ENCODE peak calls at places on chromosome 14, in four cellular contexts. One of them, this sample, is unnamed.

GRCh38 chr14:60346706-60347105 is 97.7 kb downstream of the PPM1A start:
- DNase-seq in stimulated activated CD4-positive, alpha-beta T cell treated with anti-CD3 and anti-CD28 coated beads, Interleukin-4, amount 100 ng/mL, for 48 hours: no peak
- DNase-seq in EL: no peak
- DNase-seq in SK-MEL-5: peak
- DNase-seq in this sample: peak

GRCh38 chr14:22549981-22550670 is 38.9 kb downstream of the DAD1 start:
- DNase-seq in stimulated activated CD4-positive, alpha-beta T cell treated with anti-CD3 and anti-CD28 coated beads, Interleukin-4, amount 100 ng/mL, for 48 hours: peak
- DNase-seq in EL: peak
- DNase-seq in SK-MEL-5: no peak
- DNase-seq in this sample: no peak

GRCh38 chr14:99808515-99808914 is 15.3 kb downstream of the EML1 start:
- DNase-seq in stimulated activated CD4-positive, alpha-beta T cell treated with anti-CD3 and anti-CD28 coated beads, Interleukin-4, amount 100 ng/mL, for 48 hours: no peak
- DNase-seq in EL: no peak
- DNase-seq in SK-MEL-5: no peak
- DNase-seq in this sample: no peak

GRCh38 chr14:30138517-30138916 is 210.9 kb upstream of the PRKD1 start:
- DNase-seq in stimulated activated CD4-positive, alpha-beta T cell treated with anti-CD3 and anti-CD28 coated beads, Interleukin-4, amount 100 ng/mL, for 48 hours: no peak
- DNase-seq in EL: no peak
- DNase-seq in SK-MEL-5: peak
- DNase-seq in this sample: no peak

GRCh38 chr14:25944020-25944419 is 653.8 kb downstream of the NOVA1 start:
- DNase-seq in stimulated activated CD4-positive, alpha-beta T cell treated with anti-CD3 and anti-CD28 coated beads, Interleukin-4, amount 100 ng/mL, for 48 hours: no peak
- DNase-seq in EL: no peak
- DNase-seq in SK-MEL-5: peak
- DNase-seq in this sample: no peak

GRCh38 chr14:92465353-92466067 is 48.1 kb upstream of the RIN3 start:
- DNase-seq in stimulated activated CD4-positive, alpha-beta T cell treated with anti-CD3 and anti-CD28 coated beads, Interleukin-4, amount 100 ng/mL, for 48 hours: no peak
- DNase-seq in EL: no peak
- DNase-seq in SK-MEL-5: no peak
- DNase-seq in this sample: no peak

GRCh38 chr14:52547526-52547925 is 4.8 kb downstream of the TXNDC16 start:
- DNase-seq in stimulated activated CD4-positive, alpha-beta T cell treated with anti-CD3 and anti-CD28 coated beads, Interleukin-4, amount 100 ng/mL, for 48 hours: no peak
- DNase-seq in EL: no peak
- DNase-seq in SK-MEL-5: peak
- DNase-seq in this sample: no peak

GRCh38 chr14:58607571-58608317 is 30.0 kb upstream of the DACT1 start:
- DNase-seq in stimulated activated CD4-positive, alpha-beta T cell treated with anti-CD3 and anti-CD28 coated beads, Interleukin-4, amount 100 ng/mL, for 48 hours: no peak
- DNase-seq in EL: peak
- DNase-seq in SK-MEL-5: no peak
- DNase-seq in this sample: no peak

GRCh38 chr14:50647753-50648152 is 20.4 kb downstream of the SAV1 start:
- DNase-seq in stimulated activated CD4-positive, alpha-beta T cell treated with anti-CD3 and anti-CD28 coated beads, Interleukin-4, amount 100 ng/mL, for 48 hours: no peak
- DNase-seq in EL: no peak
- DNase-seq in SK-MEL-5: peak
- DNase-seq in this sample: no peak

GRCh38 chr14:22691171-22691570 is 47.0 kb upstream of the OR6J1 start:
- DNase-seq in stimulated activated CD4-positive, alpha-beta T cell treated with anti-CD3 and anti-CD28 coated beads, Interleukin-4, amount 100 ng/mL, for 48 hours: no peak
- DNase-seq in EL: peak
- DNase-seq in SK-MEL-5: no peak
- DNase-seq in this sample: no peak

GRCh38 chr14:53002576-53002975 is 51.7 kb upstream of the FERMT2 start:
- DNase-seq in stimulated activated CD4-positive, alpha-beta T cell treated with anti-CD3 and anti-CD28 coated beads, Interleukin-4, amount 100 ng/mL, for 48 hours: no peak
- DNase-seq in EL: no peak
- DNase-seq in SK-MEL-5: peak
- DNase-seq in this sample: no peak

GRCh38 chr14:93042968-93043940 is 72.5 kb downstream of the ITPK1 start:
- DNase-seq in stimulated activated CD4-positive, alpha-beta T cell treated with anti-CD3 and anti-CD28 coated beads, Interleukin-4, amount 100 ng/mL, for 48 hours: no peak
- DNase-seq in EL: peak
- DNase-seq in SK-MEL-5: no peak
- DNase-seq in this sample: peak

GRCh38 chr14:99983251-99984012 is 81.8 kb upstream of the EVL start:
- DNase-seq in stimulated activated CD4-positive, alpha-beta T cell treated with anti-CD3 and anti-CD28 coated beads, Interleukin-4, amount 100 ng/mL, for 48 hours: no peak
- DNase-seq in EL: no peak
- DNase-seq in SK-MEL-5: no peak
- DNase-seq in this sample: no peak

GRCh38 chr14:69768873-69769272 is 1.9 kb downstream of the SRSF5 start:
- DNase-seq in stimulated activated CD4-positive, alpha-beta T cell treated with anti-CD3 and anti-CD28 coated beads, Interleukin-4, amount 100 ng/mL, for 48 hours: no peak
- DNase-seq in EL: no peak
- DNase-seq in SK-MEL-5: peak
- DNase-seq in this sample: no peak

GRCh38 chr14:103894034-103894722 is 34.1 kb upstream of the TDRD9 start:
- DNase-seq in stimulated activated CD4-positive, alpha-beta T cell treated with anti-CD3 and anti-CD28 coated beads, Interleukin-4, amount 100 ng/mL, for 48 hours: no peak
- DNase-seq in EL: no peak
- DNase-seq in SK-MEL-5: no peak
- DNase-seq in this sample: no peak

GRCh38 chr14:38662781-38663180 is 406.9 kb upstream of the CLEC14A start:
- DNase-seq in stimulated activated CD4-positive, alpha-beta T cell treated with anti-CD3 and anti-CD28 coated beads, Interleukin-4, amount 100 ng/mL, for 48 hours: no peak
- DNase-seq in EL: no peak
- DNase-seq in SK-MEL-5: no peak
- DNase-seq in this sample: no peak

GRCh38 chr14:105449276-105450122 is 25.1 kb upstream of the CRIP2 start:
- DNase-seq in stimulated activated CD4-positive, alpha-beta T cell treated with anti-CD3 and anti-CD28 coated beads, Interleukin-4, amount 100 ng/mL, for 48 hours: no peak
- DNase-seq in EL: no peak
- DNase-seq in SK-MEL-5: no peak
- DNase-seq in this sample: no peak

GRCh38 chr14:89324501-89325298 is 92.3 kb downstream of the FOXN3 start:
- DNase-seq in stimulated activated CD4-positive, alpha-beta T cell treated with anti-CD3 and anti-CD28 coated beads, Interleukin-4, amount 100 ng/mL, for 48 hours: no peak
- DNase-seq in EL: no peak
- DNase-seq in SK-MEL-5: no peak
- DNase-seq in this sample: no peak

GRCh38 chr14:80850197-80850814 is 91.2 kb downstream of the CEP128 start:
- DNase-seq in stimulated activated CD4-positive, alpha-beta T cell treated with anti-CD3 and anti-CD28 coated beads, Interleukin-4, amount 100 ng/mL, for 48 hours: no peak
- DNase-seq in EL: peak
- DNase-seq in SK-MEL-5: peak
- DNase-seq in this sample: no peak

GRCh38 chr14:94056579-94057308 is 24.3 kb downstream of the DDX24 start:
- DNase-seq in stimulated activated CD4-positive, alpha-beta T cell treated with anti-CD3 and anti-CD28 coated beads, Interleukin-4, amount 100 ng/mL, for 48 hours: no peak
- DNase-seq in EL: no peak
- DNase-seq in SK-MEL-5: no peak
- DNase-seq in this sample: no peak

GRCh38 chr14:37819155-37820015 is 224.0 kb downstream of the TTC6 start:
- DNase-seq in stimulated activated CD4-positive, alpha-beta T cell treated with anti-CD3 and anti-CD28 coated beads, Interleukin-4, amount 100 ng/mL, for 48 hours: no peak
- DNase-seq in EL: peak
- DNase-seq in SK-MEL-5: peak
- DNase-seq in this sample: no peak

GRCh38 chr14:58082491-58083098 is 69.4 kb downstream of the ARMH4 start:
- DNase-seq in stimulated activated CD4-positive, alpha-beta T cell treated with anti-CD3 and anti-CD28 coated beads, Interleukin-4, amount 100 ng/mL, for 48 hours: no peak
- DNase-seq in EL: peak
- DNase-seq in SK-MEL-5: peak
- DNase-seq in this sample: peak

This sample was measured in body of pancreas.